ENCODE peak calls at places on chromosomes 12 and 14, in eight cellular contexts. Q is lung, S is foreskin fibroblast, B is tibial artery, X is gastrocnemius medialis, J is tibial nerve, E is fibroblast of the aortic adventitia, H is endodermal cell. I is an unnamed sample.

GRCh38 chr12:49944046-49944445 is 6.5 kb upstream of the AQP2 start:
- DNase-seq in B (no peak), H (peak; percentile 37), E (no peak), S (no peak), X (no peak), Q (no peak), J (no peak), I (no peak)

GRCh38 chr12:47033797-47034555 is 45.4 kb upstream of the PCED1B start:
- DNase-seq in E (no peak), J (no peak), S (no peak), B (no peak), X (no peak), Q (no peak), H (no peak), I (no peak)

GRCh38 chr14:65179918-65180724 is 77.8 kb upstream of the MAX start:
- DNase-seq in H (no peak), S (peak; percentile 81), X (peak; percentile 78), B (peak; percentile 70), Q (no peak), J (no peak), E (peak; percentile 96), I (no peak)

GRCh38 chr12:8689606-8690175 is 8.1 kb upstream of the RIMKLB start:
- DNase-seq in X (no peak), H (peak; percentile 79), S (no peak), B (no peak), J (no peak), Q (no peak), E (no peak), I (no peak)

GRCh38 chr12:114339626-114340025 is 66.3 kb downstream of the TBX5 start:
- DNase-seq in B (no peak), H (no peak), J (no peak), X (no peak), E (peak; percentile 47), Q (no peak), S (peak; percentile 77), I (no peak)

GRCh38 chr14:76904740-76905569 is 78.7 kb downstream of the LRRC74A start:
- DNase-seq in J (peak; percentile 43), Q (peak; percentile 67), H (peak; percentile 71), B (peak; percentile 62), X (peak; percentile 46), S (peak; percentile 100), E (peak; percentile 85), I (no peak)

GRCh38 chr14:51691176-51691575 is 39.5 kb downstream of the FRMD6 start:
- DNase-seq in S (no peak), E (peak; percentile 61), B (no peak), X (no peak), J (no peak), H (no peak), Q (no peak), I (no peak)

GRCh38 chr14:91911474-91912032 is 35.9 kb downstream of the FBLN5 start:
- DNase-seq in S (no peak), H (peak; percentile 83), B (no peak), E (peak; percentile 65), Q (no peak), J (no peak), X (no peak), I (no peak)

GRCh38 chr12:108855284-108856169 is 1.9 kb downstream of the SSH1 start:
- DNase-seq in J (no peak), E (no peak), Q (no peak), H (no peak), X (no peak), S (no peak), B (no peak), I (no peak)

GRCh38 chr14:55482936-55483605 is 42.7 kb upstream of the TBPL2 start:
- DNase-seq in H (no peak), B (no peak), X (no peak), E (peak; percentile 16), S (no peak), Q (no peak), J (no peak), I (no peak)

GRCh38 chr14:75821828-75822521 is 159.8 kb downstream of the TGFB3 start:
- DNase-seq in J (no peak), X (no peak), E (no peak), S (peak; percentile 35), B (no peak), Q (no peak), H (no peak), I (no peak)

GRCh38 chr12:100717733-100718067 is 76.9 kb upstream of the ANO4 start:
- DNase-seq in S (peak; percentile 2), E (no peak), J (no peak), H (no peak), Q (no peak), B (no peak), X (no peak), I (no peak)

GRCh38 chr12:3750616-3751015 is 2.3 kb downstream of the CRACR2A start:
- DNase-seq in E (no peak), B (no peak), Q (no peak), H (no peak), J (no peak), X (no peak), S (no peak), I (no peak)

GRCh38 chr14:94548999-94549985 is 11.9 kb upstream of the SERPINA4 start:
- DNase-seq in S (peak; percentile 14), J (peak; percentile 68), E (peak; percentile 58), X (no peak), H (peak; percentile 95), B (peak; percentile 45), Q (peak; percentile 61), I (no peak)

GRCh38 chr12:121451931-121452330 is 52.0 kb downstream of the RNF34 start:
- DNase-seq in E (no peak), X (no peak), B (no peak), J (no peak), Q (no peak), H (no peak), S (no peak), I (no peak)

GRCh38 chr14:102893452-102893851 is 29.0 kb upstream of the AMN start:
- DNase-seq in H (no peak), E (peak; percentile 95), X (peak; percentile 49), B (peak; percentile 81), Q (no peak), S (peak; percentile 90), J (peak; percentile 79), I (no peak)

GRCh38 chr12:15757553-15758255 is 31.5 kb downstream of the EPS8 start:
- DNase-seq in B (peak; percentile 30), Q (no peak), J (no peak), S (peak; percentile 94), X (peak; percentile 20), H (peak; percentile 73), E (peak; percentile 80), I (no peak)

GRCh38 chr12:113471619-113472171 is at the start of gene LHX5:
- DNase-seq in J (no peak), H (peak; percentile 86), B (no peak), X (no peak), E (no peak), Q (no peak), S (peak; percentile 28), I (no peak)

GRCh38 chr12:81591256-81591655 is 167.9 kb downstream of the PPFIA2 start:
- DNase-seq in X (no peak), H (no peak), E (no peak), B (no peak), S (no peak), Q (no peak), J (no peak), I (peak; percentile 42)

GRCh38 chr12:107818984-107819383 is 44.5 kb downstream of the ASCL4 start:
- DNase-seq in X (no peak), S (peak; percentile 13), Q (no peak), E (peak; percentile 60), H (peak; percentile 42), J (no peak), B (peak; percentile 24), I (no peak)

GRCh38 chr12:6343518-6343917 is 1.6 kb upstream of the TNFRSF1A start:
- DNase-seq in Q (no peak), H (peak; percentile 72), B (no peak), J (no peak), E (no peak), S (no peak), X (no peak), I (no peak)

DNA sequence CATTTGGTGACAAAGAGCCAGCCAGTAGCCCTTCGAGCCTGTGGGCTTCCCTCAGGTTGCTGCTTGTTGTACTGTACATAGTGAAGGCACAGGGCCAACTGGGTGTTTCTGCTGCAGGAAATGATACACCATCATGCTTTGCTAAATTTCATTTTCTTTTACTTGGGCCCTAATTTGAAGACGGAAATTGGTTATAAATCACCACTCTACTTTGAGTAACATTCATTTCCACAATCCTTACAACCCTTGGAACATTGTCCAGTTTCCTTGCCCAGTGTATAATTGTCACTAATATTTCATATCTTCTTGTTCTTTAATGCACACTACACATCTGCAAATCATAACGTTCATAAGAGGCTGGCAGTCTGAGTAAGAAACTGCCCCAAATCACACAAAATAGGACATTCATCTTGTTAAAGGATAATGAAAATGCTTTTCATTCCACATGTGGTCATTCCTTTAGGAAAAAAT is 30.2 kb downstream of the MSRB3 start:
- DNase-seq in S (peak; percentile 61), B (no peak), H (no peak), Q (no peak), E (peak; percentile 72), X (no peak), J (no peak), I (no peak)
- TF ChIP-seq CTCF in S (no peak), B (no peak), H (no peak), Q (no peak), E (no peak), X (no peak), J (no peak), I (no peak)

DNA sequence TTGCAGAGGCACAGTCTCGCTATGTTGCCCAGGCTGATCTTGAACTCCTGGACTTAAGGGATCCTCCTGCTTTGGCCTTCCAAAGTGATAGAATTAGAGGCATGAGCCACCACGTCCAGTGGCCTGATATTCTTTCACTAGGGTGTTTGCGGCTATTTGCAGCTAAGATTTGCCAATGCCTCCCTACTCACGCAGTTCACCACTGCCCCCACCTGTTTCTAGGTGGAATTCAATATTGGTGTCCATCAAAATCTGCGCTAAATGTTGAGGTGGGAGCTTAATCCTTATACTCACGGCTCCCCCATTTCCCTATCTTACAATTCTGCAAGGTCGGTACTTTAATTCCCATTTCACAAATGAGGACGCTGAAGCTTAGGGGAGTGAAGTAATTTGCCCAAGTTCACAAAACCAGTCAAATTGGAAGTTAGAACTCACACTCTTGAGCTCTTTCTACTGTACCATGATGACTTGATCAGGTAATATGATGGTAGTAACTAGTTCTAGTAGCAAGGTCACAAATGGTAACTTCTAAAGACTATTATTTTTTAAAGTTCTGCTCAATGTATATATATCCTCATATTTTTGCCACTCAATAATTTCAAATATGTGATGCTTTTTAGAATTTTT is 22.1 kb upstream of the LRRC9 start:
- DNase-seq in S (no peak), B (peak; percentile 45), Q (no peak), E (peak; percentile 51), J (peak; percentile 48), X (no peak), H (peak; percentile 71), I (no peak)
- TF ChIP-seq CTCF in S (no peak), B (peak; percentile 77), Q (no peak), E (peak; percentile 59), J (peak; percentile 33), X (no peak), H (peak; percentile 83), I (peak; percentile 58)

GRCh38 chr12:21984375-21984774 is 43.1 kb upstream of the ABCC9 start:
- DNase-seq in B (no peak), E (no peak), X (no peak), Q (no peak), S (no peak), H (no peak), J (no peak), I (no peak)
- TF ChIP-seq CTCF in B (no peak), E (no peak), X (no peak), Q (no peak), S (no peak), H (no peak), J (no peak), I (no peak)

GRCh38 chr12:106149096-106149784 is 10.5 kb upstream of the NUAK1 start:
- DNase-seq in E (peak; percentile 40), J (no peak), H (peak; percentile 90), S (no peak), Q (no peak), B (no peak), X (peak; percentile 46), I (no peak)
- TF ChIP-seq CTCF in E (peak; percentile 79), J (peak; percentile 33), H (peak; percentile 81), S (peak; percentile 73), Q (peak; percentile 8), B (peak; percentile 52), X (peak; percentile 50), I (peak; percentile 82)

I was measured in chondrocyte.